ENCODE peak calls at places on chromosomes 16 and 17, in nine cellular contexts. One of them, this sample, is unnamed.
A peak's percentile ranks its signal among the peaks of the same experiment; 100 is the strongest.

GRCh38 chr17:17246879-17247278 is 9.9 kb upstream of the FLCN start:
- DNase-seq in spleen: no peak
- DNase-seq in AG04449: no peak
- DNase-seq in uterus: no peak
- DNase-seq in lung: no peak
- DNase-seq in PC-9: no peak
- DNase-seq in left ventricle myocardium inferior: no peak
- DNase-seq in CD8-positive, alpha-beta memory T cell: no peak
- DNase-seq in IMR-90: no peak
- DNase-seq in this sample: no peak

GRCh38 chr17:64651889-64652288 is 10.2 kb downstream of the SMURF2 start:
- DNase-seq in PC-9: no peak
- DNase-seq in CD8-positive, alpha-beta memory T cell: no peak
- DNase-seq in lung: no peak
- DNase-seq in uterus: no peak
- DNase-seq in IMR-90: no peak
- DNase-seq in spleen: no peak
- DNase-seq in left ventricle myocardium inferior: no peak
- DNase-seq in AG04449: no peak
- DNase-seq in this sample: no peak

GRCh38 chr17:2594657-2595085 is 1.2 kb downstream of the PAFAH1B1 start:
- DNase-seq in PC-9: no peak
- DNase-seq in IMR-90: no peak
- DNase-seq in uterus: no peak
- DNase-seq in left ventricle myocardium inferior: no peak
- DNase-seq in lung: no peak
- DNase-seq in CD8-positive, alpha-beta memory T cell: no peak
- DNase-seq in AG04449: no peak
- DNase-seq in spleen: no peak
- DNase-seq in this sample: no peak

GRCh38 chr16:89613101-89613953 is at the start of gene DPEP1:
- DNase-seq in IMR-90: no peak
- DNase-seq in CD8-positive, alpha-beta memory T cell: no peak
- DNase-seq in spleen: no peak
- DNase-seq in left ventricle myocardium inferior: no peak
- DNase-seq in AG04449: no peak
- DNase-seq in lung: no peak
- DNase-seq in PC-9: no peak
- DNase-seq in uterus: no peak
- DNase-seq in this sample: no peak

GRCh38 chr16:11576427-11577289 is 10.1 kb downstream of the LITAF start:
- DNase-seq in uterus: no peak
- DNase-seq in left ventricle myocardium inferior: peak; percentile 7
- DNase-seq in spleen: peak; percentile 54
- DNase-seq in lung: no peak
- DNase-seq in PC-9: no peak
- DNase-seq in CD8-positive, alpha-beta memory T cell: no peak
- DNase-seq in AG04449: no peak
- DNase-seq in IMR-90: no peak
- DNase-seq in this sample: no peak

GRCh38 chr16:11202260-11203091 is 53.5 kb downstream of the SOCS1 start:
- DNase-seq in lung: no peak
- DNase-seq in left ventricle myocardium inferior: no peak
- DNase-seq in AG04449: no peak
- DNase-seq in PC-9: no peak
- DNase-seq in uterus: no peak
- DNase-seq in IMR-90: peak; percentile 65
- DNase-seq in CD8-positive, alpha-beta memory T cell: no peak
- DNase-seq in spleen: no peak
- DNase-seq in this sample: no peak

GRCh38 chr17:77409282-77410161 is 268.8 kb downstream of the SEC14L1 start:
- DNase-seq in PC-9: no peak
- DNase-seq in lung: no peak
- DNase-seq in AG04449: no peak
- DNase-seq in uterus: peak; percentile 87
- DNase-seq in IMR-90: peak; percentile 58
- DNase-seq in CD8-positive, alpha-beta memory T cell: peak; percentile 65
- DNase-seq in left ventricle myocardium inferior: peak; percentile 79
- DNase-seq in spleen: no peak
- DNase-seq in this sample: peak; percentile 73

GRCh38 chr17:801660-802059 is 19.5 kb downstream of the MRM3 start:
- DNase-seq in left ventricle myocardium inferior: no peak
- DNase-seq in CD8-positive, alpha-beta memory T cell: no peak
- DNase-seq in uterus: no peak
- DNase-seq in lung: no peak
- DNase-seq in PC-9: no peak
- DNase-seq in spleen: no peak
- DNase-seq in AG04449: no peak
- DNase-seq in IMR-90: no peak
- DNase-seq in this sample: no peak

GRCh38 chr16:9092963-9093477 is 1.6 kb downstream of the HAPSTR1 start:
- DNase-seq in left ventricle myocardium inferior: no peak
- DNase-seq in CD8-positive, alpha-beta memory T cell: peak; percentile 8
- DNase-seq in AG04449: no peak
- DNase-seq in lung: peak; percentile 42
- DNase-seq in IMR-90: no peak
- DNase-seq in spleen: peak; percentile 86
- DNase-seq in uterus: peak; percentile 22
- DNase-seq in PC-9: peak; percentile 39
- DNase-seq in this sample: no peak

GRCh38 chr16:89913408-89914387 is 5.0 kb upstream of the MC1R start:
- DNase-seq in CD8-positive, alpha-beta memory T cell: no peak
- DNase-seq in lung: no peak
- DNase-seq in spleen: no peak
- DNase-seq in left ventricle myocardium inferior: no peak
- DNase-seq in uterus: no peak
- DNase-seq in PC-9: no peak
- DNase-seq in IMR-90: no peak
- DNase-seq in AG04449: no peak
- DNase-seq in this sample: no peak

GRCh38 chr17:704111-704864 is 10.4 kb downstream of the VPS53 start:
- DNase-seq in uterus: no peak
- DNase-seq in CD8-positive, alpha-beta memory T cell: no peak
- DNase-seq in left ventricle myocardium inferior: no peak
- DNase-seq in PC-9: no peak
- DNase-seq in IMR-90: no peak
- DNase-seq in spleen: no peak
- DNase-seq in AG04449: no peak
- DNase-seq in lung: no peak
- DNase-seq in this sample: no peak

GRCh38 chr17:50112694-50113093 is 17.3 kb downstream of the SAMD14 start:
- DNase-seq in AG04449: no peak
- DNase-seq in spleen: no peak
- DNase-seq in PC-9: no peak
- DNase-seq in IMR-90: no peak
- DNase-seq in CD8-positive, alpha-beta memory T cell: no peak
- DNase-seq in lung: no peak
- DNase-seq in uterus: peak; percentile 39
- DNase-seq in left ventricle myocardium inferior: no peak
- DNase-seq in this sample: no peak

GRCh38 chr16:2238396-2239230 is 2.4 kb downstream of the DNASE1L2 start:
- DNase-seq in uterus: no peak
- DNase-seq in CD8-positive, alpha-beta memory T cell: no peak
- DNase-seq in spleen: no peak
- DNase-seq in IMR-90: no peak
- DNase-seq in lung: no peak
- DNase-seq in PC-9: no peak
- DNase-seq in left ventricle myocardium inferior: no peak
- DNase-seq in AG04449: no peak
- DNase-seq in this sample: no peak

GRCh38 chr17:2084129-2084765 is 29.3 kb downstream of the HIC1 start:
- DNase-seq in IMR-90: peak; percentile 53
- DNase-seq in uterus: peak; percentile 76
- DNase-seq in PC-9: peak; percentile 84
- DNase-seq in lung: no peak
- DNase-seq in CD8-positive, alpha-beta memory T cell: no peak
- DNase-seq in spleen: peak; percentile 78
- DNase-seq in AG04449: no peak
- DNase-seq in left ventricle myocardium inferior: peak; percentile 71
- DNase-seq in this sample: peak; percentile 76

GRCh38 chr17:72380120-72380519 is 259.3 kb downstream of the SOX9 start:
- DNase-seq in PC-9: no peak
- DNase-seq in spleen: no peak
- DNase-seq in lung: no peak
- DNase-seq in CD8-positive, alpha-beta memory T cell: no peak
- DNase-seq in AG04449: no peak
- DNase-seq in left ventricle myocardium inferior: no peak
- DNase-seq in IMR-90: no peak
- DNase-seq in uterus: no peak
- DNase-seq in this sample: no peak

GRCh38 chr17:8154608-8155152 is 2.5 kb upstream of the PER1 start:
- DNase-seq in lung: no peak
- DNase-seq in uterus: no peak
- DNase-seq in left ventricle myocardium inferior: no peak
- DNase-seq in spleen: no peak
- DNase-seq in AG04449: no peak
- DNase-seq in IMR-90: no peak
- DNase-seq in CD8-positive, alpha-beta memory T cell: no peak
- DNase-seq in PC-9: no peak
- DNase-seq in this sample: peak; percentile 34

GRCh38 chr16:4367393-4367856 is 4.2 kb upstream of the VASN start:
- DNase-seq in lung: no peak
- DNase-seq in CD8-positive, alpha-beta memory T cell: no peak
- DNase-seq in IMR-90: no peak
- DNase-seq in AG04449: no peak
- DNase-seq in PC-9: no peak
- DNase-seq in spleen: peak; percentile 36
- DNase-seq in left ventricle myocardium inferior: no peak
- DNase-seq in uterus: no peak
- DNase-seq in this sample: no peak
- H3K4me3 ChIP-seq in lung: no peak overlapping the region
- H3K4me3 ChIP-seq in CD8-positive, alpha-beta memory T cell: no peak overlapping the region
- H3K4me3 ChIP-seq in IMR-90: no peak overlapping the region
- H3K4me3 ChIP-seq in AG04449: no peak overlapping the region
- H3K4me3 ChIP-seq in PC-9: no peak overlapping the region
- H3K4me3 ChIP-seq in spleen: no peak overlapping the region
- H3K4me3 ChIP-seq in left ventricle myocardium inferior: no peak overlapping the region
- H3K4me3 ChIP-seq in uterus: no peak overlapping the region
- H3K4me3 ChIP-seq in this sample: no peak overlapping the region

GRCh38 chr16:73046484-73047214 is 1.3 kb downstream of the ZFHX3 start:
- DNase-seq in IMR-90: no peak
- DNase-seq in spleen: no peak
- DNase-seq in lung: no peak
- DNase-seq in left ventricle myocardium inferior: no peak
- DNase-seq in CD8-positive, alpha-beta memory T cell: no peak
- DNase-seq in uterus: no peak
- DNase-seq in AG04449: no peak
- DNase-seq in PC-9: no peak
- DNase-seq in this sample: no peak
- H3K4me3 ChIP-seq in IMR-90: no peak overlapping the region
- H3K4me3 ChIP-seq in spleen: no peak overlapping the region
- H3K4me3 ChIP-seq in lung: no peak overlapping the region
- H3K4me3 ChIP-seq in left ventricle myocardium inferior: peak overlapping the region; percentile 94
- H3K4me3 ChIP-seq in CD8-positive, alpha-beta memory T cell: no peak overlapping the region
- H3K4me3 ChIP-seq in uterus: peak overlapping the region; percentile 76
- H3K4me3 ChIP-seq in AG04449: peak overlapping the region; percentile 68
- H3K4me3 ChIP-seq in PC-9: peak overlapping the region; percentile 89
- H3K4me3 ChIP-seq in this sample: no peak overlapping the region

GRCh38 chr17:46194393-46195216 is 1.4 kb upstream of the KANSL1 start:
- DNase-seq in uterus: no peak
- DNase-seq in spleen: no peak
- DNase-seq in PC-9: no peak
- DNase-seq in CD8-positive, alpha-beta memory T cell: peak; percentile 62
- DNase-seq in IMR-90: peak; percentile 59
- DNase-seq in lung: no peak
- DNase-seq in AG04449: no peak
- DNase-seq in left ventricle myocardium inferior: no peak
- DNase-seq in this sample: peak; percentile 63

GRCh38 chr17:46195217-46195855 is 2.1 kb upstream of the KANSL1 start:
- DNase-seq in spleen: no peak
- DNase-seq in AG04449: no peak
- DNase-seq in lung: no peak
- DNase-seq in uterus: no peak
- DNase-seq in PC-9: no peak
- DNase-seq in CD8-positive, alpha-beta memory T cell: no peak
- DNase-seq in IMR-90: no peak
- DNase-seq in left ventricle myocardium inferior: no peak
- DNase-seq in this sample: no peak

GRCh38 chr17:46192484-46193245 is 564 bp downstream of the KANSL1 start:
- DNase-seq in lung: peak; percentile 74
- DNase-seq in PC-9: no peak
- DNase-seq in spleen: peak; percentile 93
- DNase-seq in AG04449: no peak
- DNase-seq in uterus: peak; percentile 75
- DNase-seq in left ventricle myocardium inferior: peak; percentile 69
- DNase-seq in IMR-90: peak; percentile 54
- DNase-seq in CD8-positive, alpha-beta memory T cell: peak; percentile 67
- DNase-seq in this sample: peak; percentile 71

GRCh38 chr17:46193246-46193625 is at the start of gene KANSL1:
- DNase-seq in lung: peak; percentile 92
- DNase-seq in AG04449: peak; percentile 33
- DNase-seq in IMR-90: peak; percentile 87
- DNase-seq in uterus: peak; percentile 89
- DNase-seq in CD8-positive, alpha-beta memory T cell: peak; percentile 86
- DNase-seq in left ventricle myocardium inferior: peak; percentile 86
- DNase-seq in spleen: peak; percentile 99
- DNase-seq in PC-9: peak; percentile 80
- DNase-seq in this sample: peak; percentile 93

DNA sequence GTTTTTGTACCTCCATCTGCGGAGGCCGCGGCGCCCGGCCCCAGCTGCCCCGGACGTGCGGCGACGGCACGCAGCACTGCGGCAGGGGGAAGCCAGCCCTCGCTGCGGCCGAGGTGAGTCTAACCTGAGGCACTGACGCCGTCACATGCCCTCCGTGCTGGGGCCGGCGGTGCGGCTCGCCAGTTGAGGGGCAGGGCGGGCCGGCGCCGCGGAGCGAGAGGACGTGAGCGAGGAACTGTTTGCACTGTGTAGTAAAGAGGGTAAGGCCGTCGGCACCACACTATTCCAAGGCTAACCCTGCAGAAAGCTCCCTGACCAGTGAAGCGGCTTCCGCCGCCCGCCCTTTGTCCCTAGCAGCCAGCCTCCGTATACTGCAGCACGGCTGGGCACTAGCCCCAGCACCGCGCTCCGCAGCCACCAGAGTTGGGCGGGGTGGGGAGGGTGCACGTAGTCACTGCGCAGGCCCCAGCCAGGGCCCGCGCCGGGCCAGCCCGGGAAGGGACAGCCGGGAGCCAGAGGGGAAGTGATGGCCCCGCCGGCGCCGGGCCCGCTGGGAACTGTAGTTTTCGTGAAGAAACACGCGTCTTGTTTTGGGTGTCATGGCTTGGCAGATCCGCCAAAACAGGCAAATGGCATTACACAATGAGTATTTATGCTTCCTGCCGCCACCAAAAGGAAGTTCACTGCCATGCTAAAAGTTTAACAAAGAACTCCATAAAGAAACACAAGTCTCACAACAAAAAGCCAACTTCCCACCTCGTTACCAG is 580 bp upstream of the KANSL1 start:
- DNase-seq in PC-9: peak; percentile 89
- DNase-seq in IMR-90: peak; percentile 88
- DNase-seq in spleen: peak; percentile 100
- DNase-seq in uterus: peak; percentile 96
- DNase-seq in lung: peak; percentile 99
- DNase-seq in CD8-positive, alpha-beta memory T cell: peak; percentile 95
- DNase-seq in AG04449: peak; percentile 63
- DNase-seq in left ventricle myocardium inferior: peak; percentile 95
- DNase-seq in this sample: peak; percentile 97
- H3K4me3 ChIP-seq in PC-9: peak overlapping the region; percentile 98
- H3K4me3 ChIP-seq in IMR-90: peak overlapping the region; percentile 62
- H3K4me3 ChIP-seq in spleen: peak overlapping the region; percentile 91
- H3K4me3 ChIP-seq in uterus: peak overlapping the region; percentile 91
- H3K4me3 ChIP-seq in lung: peak overlapping the region; percentile 71
- H3K4me3 ChIP-seq in CD8-positive, alpha-beta memory T cell: peak overlapping the region; percentile 71
- H3K4me3 ChIP-seq in AG04449: peak overlapping the region; percentile 65
- H3K4me3 ChIP-seq in left ventricle myocardium inferior: peak overlapping the region; percentile 95
- H3K4me3 ChIP-seq in this sample: peak overlapping the region; percentile 74

GRCh38 chr16:28063611-28064061 is at the start of gene GSG1L:
- DNase-seq in AG04449: no peak
- DNase-seq in lung: no peak
- DNase-seq in PC-9: no peak
- DNase-seq in spleen: peak; percentile 59
- DNase-seq in CD8-positive, alpha-beta memory T cell: no peak
- DNase-seq in IMR-90: no peak
- DNase-seq in uterus: no peak
- DNase-seq in left ventricle myocardium inferior: no peak
- DNase-seq in this sample: no peak
- H3K4me3 ChIP-seq in AG04449: no peak within 1 kb of the TSS
- H3K4me3 ChIP-seq in lung: no peak within 1 kb of the TSS
- H3K4me3 ChIP-seq in PC-9: no peak within 1 kb of the TSS
- H3K4me3 ChIP-seq in spleen: no peak within 1 kb of the TSS
- H3K4me3 ChIP-seq in CD8-positive, alpha-beta memory T cell: no peak within 1 kb of the TSS
- H3K4me3 ChIP-seq in IMR-90: no peak within 1 kb of the TSS
- H3K4me3 ChIP-seq in uterus: no peak within 1 kb of the TSS
- H3K4me3 ChIP-seq in left ventricle myocardium inferior: peak within 1 kb of the TSS; percentile 52
- H3K4me3 ChIP-seq in this sample: no peak within 1 kb of the TSS